ENCODE peak calls at places on chromosomes 2 and 18, in four cellular contexts. S is uterus, L is Peyer's patch, I is body of pancreas. Q is an unnamed sample.

GRCh38 chr2:37367310-37367709 is 22.9 kb downstream of the QPCT start:
- DNase-seq in I (no peak), S (no peak), L (no peak), Q (no peak)

GRCh38 chr2:23940976-23941605 is 828 bp downstream of the UBXN2A start:
- DNase-seq in I (no peak), S (no peak), L (no peak), Q (no peak)

GRCh38 chr2:205806126-205806905 is 124.0 kb downstream of the NRP2 start:
- DNase-seq in L (no peak), I (peak), S (no peak), Q (no peak)

GRCh38 chr2:142868281-142868762 is 9.1 kb upstream of the KYNU start:
- DNase-seq in I (peak), L (peak), S (peak), Q (peak)

GRCh38 chr2:140600116-140600515 is 1530.7 kb downstream of the LRP1B start:
- DNase-seq in S (no peak), I (no peak), L (no peak), Q (no peak)

GRCh38 chr18:78932281-78932680 is 47.3 kb upstream of the SALL3 start:
- DNase-seq in L (no peak), I (no peak), S (no peak), Q (no peak)

GRCh38 chr18:30855762-30856161 is 186.8 kb downstream of the DSC3 start:
- DNase-seq in I (no peak), L (no peak), S (no peak), Q (no peak)

GRCh38 chr2:134089454-134089853 is 164.4 kb upstream of the MGAT5 start:
- DNase-seq in S (no peak), I (no peak), L (no peak), Q (no peak)

GRCh38 chr2:228417966-228418365 is 236.5 kb upstream of the SPHKAP start:
- DNase-seq in I (no peak), S (no peak), L (no peak), Q (no peak)

GRCh38 chr2:950627-950992 is at the start of gene SNTG2:
- DNase-seq in I (peak), S (peak), L (no peak), Q (no peak)

GRCh38 chr2:219109468-219109867 is 48.7 kb upstream of the IHH start:
- DNase-seq in L (peak), S (no peak), I (no peak), Q (no peak)

GRCh38 chr2:120912101-120912985 is 176.7 kb downstream of the GLI2 start:
- DNase-seq in I (no peak), S (peak), L (peak), Q (no peak)

GRCh38 chr2:100228415-100228814 is 86.0 kb upstream of the AFF3 start:
- DNase-seq in L (no peak), I (no peak), S (no peak), Q (no peak)

GRCh38 chr2:221573430-221574230 is 1.5 kb upstream of the EPHA4 start:
- DNase-seq in L (peak), S (peak), I (peak), Q (peak)

GRCh38 chr18:59566507-59566906 is 130.7 kb downstream of the CCBE1 start:
- DNase-seq in S (peak), I (no peak), L (no peak), Q (no peak)

GRCh38 chr18:51523671-51524070 is 326.2 kb upstream of the MEX3C start:
- DNase-seq in L (no peak), S (no peak), I (no peak), Q (no peak)
- H3K4me3 ChIP-seq in L (no peak), S (no peak), I (no peak), Q (no peak)

GRCh38 chr2:68225119-68225632 is 27.2 kb downstream of the PPP3R1 start:
- DNase-seq in S (no peak), L (no peak), I (peak), Q (no peak)
- TF ChIP-seq CTCF in S (no peak), L (no peak), I (no peak), Q (no peak)

GRCh38 chr2:210478661-210479060 is 2.1 kb upstream of the LANCL1 start:
- DNase-seq in L (no peak), S (no peak), I (no peak), Q (no peak)

GRCh38 chr2:210474776-210475175 is 1.8 kb downstream of the LANCL1 start:
- DNase-seq in S (no peak), I (no peak), L (no peak), Q (no peak)

GRCh38 chr2:210477496-210477895 is 937 bp upstream of the LANCL1 start:
- DNase-seq in L (no peak), S (peak), I (peak), Q (no peak)

GRCh38 chr2:210475726-210476125 is 833 bp downstream of the LANCL1 start:
- DNase-seq in S (no peak), L (no peak), I (no peak), Q (no peak)

DNA sequence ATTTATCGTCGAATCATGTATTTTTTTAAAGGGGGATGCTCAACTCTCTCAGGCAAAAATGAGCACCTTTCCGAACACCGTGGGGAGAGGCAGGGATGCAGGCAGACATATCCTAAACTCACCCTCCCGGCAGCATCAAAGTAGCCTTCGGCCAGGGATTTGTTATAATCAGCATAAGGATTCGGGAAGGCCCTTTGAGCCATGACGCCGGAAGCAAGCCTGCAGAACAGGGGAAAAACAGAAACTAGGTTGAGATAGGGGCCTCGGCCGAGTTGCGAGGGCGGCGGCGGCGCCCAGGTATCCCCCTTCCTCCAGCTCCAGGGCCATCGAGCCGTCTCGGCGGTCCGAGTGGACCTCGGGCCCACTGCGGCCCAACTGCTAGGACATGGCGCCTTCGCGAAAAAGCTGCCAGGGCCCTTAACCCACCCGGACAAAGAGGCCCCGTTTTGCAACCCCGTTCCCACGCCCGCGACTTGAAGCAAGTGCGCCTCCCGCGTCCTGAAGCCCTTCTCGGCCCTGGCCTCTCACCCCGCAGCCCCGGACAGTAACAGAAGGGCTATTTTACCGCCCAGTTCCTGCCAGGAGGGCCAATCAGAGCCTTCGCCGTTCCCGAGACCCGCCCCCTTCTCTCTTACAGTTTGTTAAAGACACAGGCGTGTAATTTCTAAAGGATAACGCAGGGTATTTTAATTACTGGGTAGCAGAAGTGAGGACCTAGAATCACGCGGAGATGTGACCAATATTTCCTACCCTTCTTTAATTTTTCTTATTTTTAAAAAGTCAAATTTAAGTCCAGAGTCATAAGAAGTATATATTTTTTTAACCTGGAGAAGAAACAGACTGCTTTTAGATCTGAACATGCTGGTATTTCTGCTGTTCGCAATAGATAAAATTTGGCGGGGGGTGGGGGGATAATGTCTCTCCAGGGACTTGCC is at the start of gene LANCL1:
- DNase-seq in S (peak), I (peak), L (peak), Q (peak)
- TF ChIP-seq POLR2A in S (peak), I (peak), L (peak), Q (no peak)

GRCh38 chr2:213238753-213239591 is 45.3 kb upstream of the SPAG16 start:
- DNase-seq in I (peak), L (no peak), S (no peak), Q (no peak)
- H3K4me3 ChIP-seq in I (no peak), L (no peak), S (no peak), Q (no peak)

GRCh38 chr2:44560352-44560751 is 198.6 kb downstream of the CAMKMT start:
- DNase-seq in S (no peak), I (no peak), L (no peak), Q (no peak)
- TF ChIP-seq CTCF in S (no peak), I (no peak), L (no peak), Q (no peak)

GRCh38 chr2:204544961-204545860 is at the start of gene PARD3B:
- DNase-seq in I (peak), L (peak), S (peak), Q (peak)
- TF ChIP-seq POLR2A in I (no peak), L (peak), S (peak), Q (no peak)

GRCh38 chr2:10448646-10449480 is 736 bp upstream of the ODC1 start:
- DNase-seq in S (peak), L (peak), I (peak), Q (peak)

GRCh38 chr2:10451819-10452218 is 3.7 kb upstream of the ODC1 start:
- DNase-seq in S (no peak), L (no peak), I (no peak), Q (no peak)

GRCh38 chr2:10449481-10449831 is 1.3 kb upstream of the ODC1 start:
- DNase-seq in S (no peak), L (no peak), I (no peak), Q (no peak)

GRCh38 chr2:10448208-10448645 is at the start of gene ODC1:
- DNase-seq in I (peak), L (peak), S (peak), Q (peak)

DNA sequence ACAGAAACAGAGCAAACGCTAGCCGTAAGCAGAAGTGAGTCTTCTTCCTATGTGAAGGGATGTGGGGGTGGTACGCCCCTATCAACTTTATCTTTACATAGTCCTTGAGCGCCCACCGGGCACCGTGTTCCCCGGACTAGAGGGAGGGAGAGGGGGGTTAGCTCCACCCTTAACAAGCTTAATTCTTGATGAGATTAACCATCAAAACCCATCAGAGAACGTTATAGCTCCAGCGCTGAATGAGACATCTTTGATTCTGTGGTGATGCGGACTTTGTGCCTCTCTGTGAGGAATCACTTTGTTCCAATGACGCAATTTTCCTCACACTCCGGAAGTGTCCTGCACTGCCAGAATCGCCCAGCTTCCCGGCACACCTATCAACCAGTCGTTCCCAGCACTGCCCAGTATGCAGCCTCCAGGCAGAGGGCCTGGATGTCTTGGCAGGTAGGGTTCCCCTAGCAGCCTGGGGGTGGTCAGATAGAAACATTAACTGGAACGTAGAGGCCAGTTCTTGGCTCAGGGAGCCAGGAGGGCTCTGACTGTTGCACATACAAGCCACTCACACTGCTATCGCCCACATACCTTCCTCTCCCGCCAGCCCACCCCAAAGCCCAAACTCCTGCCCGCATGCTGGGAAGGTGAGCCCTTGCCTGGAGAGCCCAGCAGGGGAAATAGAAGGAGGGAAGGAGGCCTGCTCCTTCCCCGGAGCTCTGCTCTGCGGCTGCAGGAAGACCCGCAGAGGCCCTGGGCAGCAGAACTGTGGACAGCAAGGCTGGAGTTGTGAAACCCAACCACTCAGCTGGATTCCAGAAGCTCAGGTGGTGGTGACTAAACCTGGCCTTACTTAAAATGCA is 1.9 kb upstream of the ODC1 start:
- DNase-seq in L (peak), I (no peak), S (no peak), Q (no peak)
- H3K4me3 ChIP-seq in L (peak), I (no peak), S (no peak), Q (no peak)